ENCODE peak calls at places on chromosomes 6 and 20, in four cellular contexts. H, E, W and L are unnamed samples.

GRCh38 chr6:148747493-148748160 is 797 bp downstream of the UST start:
- DNase-seq in H (no peak), E (peak; percentile 89), W (no peak), L (no peak)

GRCh38 chr6:168098431-168098861 is 19.4 kb upstream of the FRMD1 start:
- DNase-seq in H (no peak), E (no peak), W (no peak), L (no peak)

GRCh38 chr20:20930500-20930899 is 175.7 kb downstream of the LINC00237 start:
- DNase-seq in H (no peak), E (no peak), W (no peak), L (no peak)

GRCh38 chr6:71473908-71474307 is 185.3 kb downstream of the OGFRL1 start:
- DNase-seq in H (no peak), E (no peak), W (peak; percentile 95), L (no peak)

GRCh38 chr20:53097371-53097770 is 125.2 kb downstream of the TSHZ2 start:
- DNase-seq in H (no peak), E (no peak), W (no peak), L (no peak)

GRCh38 chr6:46103437-46103836 is 26.4 kb upstream of the ENPP4 start:
- DNase-seq in H (no peak), E (peak; percentile 21), W (no peak), L (no peak)

GRCh38 chr6:96460052-96460700 is 61.4 kb upstream of the UFL1 start:
- DNase-seq in H (no peak), E (no peak), W (no peak), L (no peak)

GRCh38 chr6:148192310-148192709 is 150.3 kb upstream of the SASH1 start:
- DNase-seq in H (no peak), E (no peak), W (no peak), L (no peak)

DNA sequence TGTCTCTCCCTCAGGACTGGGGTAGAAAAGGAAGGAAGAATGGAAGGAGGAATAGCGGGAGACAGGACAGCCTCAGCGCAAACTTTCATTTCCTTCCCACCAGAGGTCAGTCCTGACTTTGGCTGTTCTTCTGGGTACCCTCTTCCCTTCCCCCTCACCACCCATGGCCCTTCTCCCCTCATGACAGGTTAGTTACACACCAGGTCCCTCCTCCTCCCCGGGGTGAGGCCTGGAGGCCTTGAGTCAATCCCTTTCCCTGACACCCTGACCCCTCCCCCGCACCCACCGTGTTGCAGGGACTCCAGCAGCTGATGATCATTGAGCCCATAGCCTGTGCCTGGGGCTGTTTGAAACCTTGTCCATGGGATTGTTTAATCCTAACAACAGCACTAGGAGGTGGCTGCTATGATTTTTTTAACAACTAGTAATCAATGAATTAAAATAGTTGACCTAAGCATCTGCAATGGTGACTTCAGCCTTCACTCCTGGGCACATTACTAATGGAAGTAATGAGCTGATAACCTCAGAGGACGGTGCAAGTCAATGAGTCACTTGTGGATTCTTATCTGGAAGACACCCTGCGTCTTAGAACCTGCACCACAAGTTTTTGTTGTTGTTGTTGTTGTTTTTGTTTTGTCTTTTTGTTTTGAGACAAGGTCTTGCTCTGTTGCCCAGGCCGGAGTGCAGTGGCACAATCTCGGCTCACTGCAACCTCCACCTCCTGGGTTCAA is 46.6 kb upstream of the CCDC167 start:
- DNase-seq in H (no peak), E (peak; percentile 30), W (no peak), L (peak; percentile 65)
- TF ChIP-seq CTCF in H (no peak), E (peak; percentile 42), W (no peak), L (no peak)

GRCh38 chr20:62683136-62683535 is 25.5 kb upstream of the NTSR1 start:
- DNase-seq in H (no peak), E (no peak), W (no peak), L (no peak)
- H3K27me3 ChIP-seq in H (peaks cover 19% of the 10 kb centered on the region), E (no peaks in the 10 kb centered on the region), W (peaks cover 15% of the 10 kb centered on the region), L (peaks cover 2% of the 10 kb centered on the region)

DNA sequence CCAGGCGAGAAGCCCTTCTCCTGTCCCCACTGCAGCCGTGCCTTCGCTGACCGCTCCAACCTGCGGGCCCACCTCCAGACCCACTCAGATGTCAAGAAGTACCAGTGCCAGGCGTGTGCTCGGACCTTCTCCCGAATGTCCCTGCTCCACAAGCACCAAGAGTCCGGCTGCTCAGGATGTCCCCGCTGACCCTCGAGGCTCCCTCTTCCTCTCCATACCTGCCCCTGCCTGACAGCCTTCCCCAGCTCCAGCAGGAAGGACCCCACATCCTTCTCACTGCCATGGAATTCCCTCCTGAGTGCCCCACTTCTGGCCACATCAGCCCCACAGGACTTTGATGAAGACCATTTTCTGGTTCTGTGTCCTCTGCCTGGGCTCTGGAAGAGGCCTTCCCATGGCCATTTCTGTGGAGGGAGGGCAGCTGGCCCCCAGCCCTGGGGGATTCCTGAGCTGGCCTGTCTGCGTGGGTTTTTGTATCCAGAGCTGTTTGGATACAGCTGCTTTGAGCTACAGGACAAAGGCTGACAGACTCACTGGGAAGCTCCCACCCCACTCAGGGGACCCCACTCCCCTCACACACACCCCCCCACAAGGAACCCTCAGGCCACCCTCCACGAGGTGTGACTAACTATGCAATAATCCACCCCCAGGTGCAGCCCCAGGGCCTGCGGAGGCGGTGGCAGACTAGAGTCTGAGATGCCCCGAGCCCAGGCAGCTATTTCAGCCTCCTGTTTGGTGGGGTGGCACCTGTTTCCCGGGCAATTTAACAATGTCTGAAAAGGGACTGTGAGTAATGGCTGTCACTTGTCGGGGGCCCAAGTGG is 5.3 kb downstream of the SNAI1 start:
- DNase-seq in H (no peak), E (no peak), W (no peak), L (no peak)
- H3K4me1 ChIP-seq in H (peaks cover 56% of the 10 kb centered on the region), E (peaks cover 73% of the 10 kb centered on the region), W (peaks cover 34% of the 10 kb centered on the region), L (peaks cover 13% of the 10 kb centered on the region)

GRCh38 chr6:17281100-17281496 is at the start of gene RBM24:
- DNase-seq in H (peak; percentile 7), E (peak; percentile 80), W (peak; percentile 82), L (peak; percentile 71)
- TF ChIP-seq CTCF in H (no peak), E (peak; percentile 35), W (peak; percentile 38), L (peak; percentile 61)

DNA sequence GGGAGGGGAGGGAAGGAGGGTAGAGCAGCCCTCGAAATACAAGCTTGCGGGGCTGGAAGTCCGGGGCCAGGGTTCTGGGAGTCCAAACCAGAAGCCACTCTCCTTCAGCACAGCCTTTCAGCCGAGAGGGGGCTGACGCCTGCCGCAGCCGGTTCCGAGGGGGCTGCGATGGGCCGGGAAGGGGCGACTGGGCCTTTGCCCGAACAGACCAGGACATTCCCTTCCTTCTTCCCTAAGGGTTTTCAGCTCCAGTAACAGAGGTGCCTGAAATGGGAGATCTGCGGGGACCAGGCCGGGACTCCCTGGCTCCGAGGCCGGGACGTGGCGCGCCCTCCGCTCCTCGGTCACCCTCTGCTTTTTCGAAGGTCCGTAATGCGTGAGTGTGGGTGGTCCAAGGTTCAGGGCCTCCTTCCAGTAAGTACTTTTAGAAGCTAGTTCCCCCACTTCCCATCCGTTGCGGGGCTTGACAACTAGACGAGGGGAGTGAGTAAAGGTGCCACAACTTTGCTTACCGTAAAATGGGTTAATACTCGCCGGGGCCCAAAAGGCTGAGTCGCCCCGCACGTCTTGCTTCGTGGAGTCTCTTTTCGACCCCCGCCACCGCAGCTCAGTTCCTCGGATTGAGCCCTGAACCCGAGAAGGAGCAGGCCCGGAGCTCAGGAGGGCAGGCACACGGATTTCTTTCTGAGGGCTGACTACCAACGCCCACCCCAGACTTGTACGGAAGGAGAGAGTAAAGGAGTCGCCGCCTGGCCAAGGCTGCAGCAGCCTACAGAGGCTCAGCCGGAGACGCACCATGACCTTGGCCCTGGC is 2.9 kb upstream of the OLIG3 start:
- DNase-seq in H (no peak), E (peak; percentile 42), W (no peak), L (no peak)
- H3K27me3 ChIP-seq in H (peaks cover 55% of the 10 kb centered on the region), E (peaks cover 93% of the 10 kb centered on the region), W (peaks cover 67% of the 10 kb centered on the region), L (no peaks in the 10 kb centered on the region)

GRCh38 chr6:118656822-118657451 is 5.5 kb upstream of the CEP85L start:
- DNase-seq in H (no peak), E (no peak), W (no peak), L (no peak)
- H3K4me1 ChIP-seq in H (peaks cover 11% of the 10 kb centered on the region), E (peaks cover 9% of the 10 kb centered on the region), W (peaks cover 5% of the 10 kb centered on the region), L (peaks cover 1% of the 10 kb centered on the region)

GRCh38 chr6:109327959-109328358 is 54.3 kb downstream of the CD164 start:
- DNase-seq in H (no peak), E (no peak), W (no peak), L (no peak)

GRCh38 chr6:109327502-109327901 is 54.8 kb downstream of the CD164 start:
- DNase-seq in H (no peak), E (no peak), W (no peak), L (no peak)

GRCh38 chr6:109326346-109326745 is 55.9 kb downstream of the CD164 start:
- DNase-seq in H (no peak), E (no peak), W (no peak), L (no peak)

GRCh38 chr6:109322825-109323580 is 59.3 kb downstream of the CD164 start:
- DNase-seq in H (peak; percentile 35), E (no peak), W (no peak), L (no peak)

DNA sequence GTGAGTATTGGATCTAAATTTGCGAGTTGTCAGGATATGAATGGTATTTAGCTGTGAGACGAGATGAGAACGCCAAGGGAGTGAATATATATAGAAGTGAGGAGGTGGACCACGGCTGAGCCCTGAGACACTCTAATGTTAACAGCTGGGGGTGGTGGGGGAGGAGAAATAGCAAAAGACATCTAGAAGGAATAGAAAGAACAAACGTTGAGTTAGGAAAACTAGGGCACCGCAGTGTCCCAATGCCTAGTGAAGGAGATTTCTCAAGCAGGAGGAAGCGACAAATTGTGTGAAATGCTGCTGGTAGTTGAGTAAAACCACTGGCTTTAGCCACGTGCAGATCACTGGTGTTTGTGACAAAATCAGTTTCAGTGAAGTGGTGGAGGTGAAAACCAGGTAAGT is 56.9 kb downstream of the CD164 start:
- DNase-seq in H (no peak), E (no peak), W (no peak), L (no peak)
- TF ChIP-seq CTCF in H (no peak), E (no peak), W (no peak), L (no peak)

GRCh38 chr6:139325003-139325600 is 33.3 kb upstream of the TXLNB start:
- DNase-seq in H (no peak), E (no peak), W (no peak), L (no peak)

GRCh38 chr6:139327038-139327437 is 35.2 kb upstream of the TXLNB start:
- DNase-seq in H (no peak), E (no peak), W (no peak), L (no peak)

GRCh38 chr6:139325686-139326085 is 33.9 kb upstream of the TXLNB start:
- DNase-seq in H (no peak), E (no peak), W (no peak), L (no peak)

GRCh38 chr6:139329224-139329623 is 37.4 kb upstream of the TXLNB start:
- DNase-seq in H (no peak), E (no peak), W (no peak), L (no peak)

DNA sequence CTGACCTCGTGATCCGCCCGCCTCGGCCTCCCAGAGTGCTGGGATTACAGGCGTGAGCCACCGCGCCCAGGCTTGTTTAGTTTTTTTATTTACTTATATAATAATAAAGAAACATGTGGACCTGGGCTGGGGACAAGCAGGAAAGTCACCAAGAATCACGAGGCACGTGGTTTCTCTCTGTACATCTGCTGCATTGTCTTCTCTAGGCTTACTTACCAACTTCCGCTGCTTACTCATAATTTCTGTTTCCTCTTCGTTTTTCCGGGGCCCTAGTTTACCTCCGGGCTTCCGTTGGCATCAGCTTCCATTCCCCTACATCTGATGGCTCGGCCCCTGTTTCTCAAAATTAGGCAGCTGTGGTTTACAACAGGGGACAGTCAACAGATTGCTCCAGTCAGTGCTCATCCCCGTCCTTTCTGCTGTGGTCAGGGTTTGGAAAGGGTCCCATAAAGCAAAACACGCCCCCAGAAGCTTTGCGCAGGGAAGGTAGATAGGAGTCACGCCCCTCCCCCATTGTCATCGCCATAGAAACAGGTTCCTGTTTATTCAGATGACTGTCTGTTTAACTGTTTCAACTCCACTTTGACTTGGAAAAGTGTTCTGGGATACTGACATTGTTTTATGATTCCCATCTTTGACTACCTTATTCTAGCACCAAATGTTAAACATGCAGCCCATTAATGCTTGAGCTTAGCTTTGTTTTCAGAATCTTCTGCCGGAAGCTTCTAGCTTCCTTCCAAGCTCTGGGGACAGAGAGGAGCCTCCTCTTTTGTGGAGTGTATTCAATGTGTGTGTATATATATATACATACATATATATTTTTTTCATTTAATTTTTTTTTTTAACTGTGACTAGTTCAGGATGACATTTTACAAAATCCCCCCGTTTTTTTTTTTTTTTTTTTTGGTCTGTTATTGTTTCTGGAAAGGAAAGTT is 32.0 kb upstream of the TXLNB start:
- DNase-seq in H (peak; percentile 46), E (peak; percentile 86), W (peak; percentile 71), L (peak; percentile 11)
- H3K27me3 ChIP-seq in H (peaks cover 6% of the 10 kb centered on the region), E (no peaks in the 10 kb centered on the region), W (no peaks in the 10 kb centered on the region), L (no peaks in the 10 kb centered on the region)